ENCODE peak calls at places on chromosomes 12 and 14, in ten cellular contexts. C is activated naive CD4-positive, alpha-beta T cell treated with anti-CD3 and anti-CD28 coated beads, Interleukin-2, amount 10 ng/mL, durations not matched to agents 7 days and 5 days; Z is activated CD8-positive, alpha-beta memory T cell treated with anti-CD3 and anti-CD28 coated beads, Interleukin-2, amount 50 U/mL, for 48 hours; L is AG04450; T is mucosa of gallbladder; O is activated T-cell treated with anti-CD3 and anti-CD28 coated beads for 48 hours; G is islet precursor cell; N is PC-3; M is AG09319; W is choroid plexus epithelial cell. P is an unnamed sample.

GRCh38 chr12:3131129-3131528 is 54.0 kb downstream of the TSPAN9 start:
- DNase-seq in C (no peak), Z (no peak), L (no peak), T (no peak), O (no peak), G (peak), N (no peak), M (no peak), W (no peak), P (no peak)

GRCh38 chr12:11795192-11795909 is 145.9 kb downstream of the ETV6 start:
- DNase-seq in C (no peak), Z (no peak), L (no peak), T (no peak), O (no peak), G (no peak), N (no peak), M (no peak), W (no peak), P (no peak)

GRCh38 chr14:65429757-65430156 is 17.2 kb downstream of the FUT8 start:
- DNase-seq in C (no peak), Z (no peak), L (no peak), T (no peak), O (no peak), G (no peak), N (no peak), M (no peak), W (no peak), P (no peak)

GRCh38 chr12:58847876-58848600 is 72.3 kb downstream of the LRIG3 start:
- DNase-seq in C (no peak), Z (no peak), L (no peak), T (no peak), O (no peak), G (no peak), N (no peak), M (no peak), W (no peak), P (no peak)

GRCh38 chr12:33439587-33440011 is at the start of gene SYT10:
- DNase-seq in C (no peak), Z (peak), L (no peak), T (no peak), O (no peak), G (peak), N (no peak), M (no peak), W (no peak), P (no peak)

GRCh38 chr12:3777206-3777809 is 24.4 kb upstream of the CRACR2A start:
- DNase-seq in C (no peak), Z (no peak), L (peak), T (peak), O (no peak), G (no peak), N (peak), M (no peak), W (peak), P (no peak)

GRCh38 chr12:128007250-128007649 is 259.7 kb upstream of the TMEM132C start:
- DNase-seq in C (no peak), Z (no peak), L (no peak), T (no peak), O (no peak), G (no peak), N (peak), M (no peak), W (no peak), P (no peak)

GRCh38 chr14:103500148-103500990 is 22.3 kb downstream of the CKB start:
- DNase-seq in C (peak), Z (peak), L (peak), T (peak), O (peak), G (peak), N (peak), M (peak), W (peak), P (peak)

GRCh38 chr12:6375269-6376078 is at the start of gene SCNN1A:
- DNase-seq in C (no peak), Z (no peak), L (no peak), T (peak), O (no peak), G (peak), N (no peak), M (no peak), W (no peak), P (peak)

GRCh38 chr14:21990116-21990515 is 316.5 kb upstream of the OR4E1 start:
- DNase-seq in C (no peak), Z (no peak), L (no peak), T (no peak), O (no peak), G (no peak), N (peak), M (no peak), W (peak), P (no peak)

GRCh38 chr12:989751-990278 is 1.2 kb upstream of the ERC1 start:
- DNase-seq in C (no peak), Z (no peak), L (no peak), T (no peak), O (no peak), G (peak), N (peak), M (no peak), W (peak), P (no peak)

GRCh38 chr14:72614891-72615410 is 278.9 kb downstream of the DPF3 start:
- DNase-seq in C (no peak), Z (no peak), L (no peak), T (no peak), O (no peak), G (peak), N (no peak), M (no peak), W (no peak), P (peak)

P was measured in lower leg skin.